ENCODE peak calls at places on chromosomes 13 and 19, in six cellular contexts. One of them, this sample, is unnamed.

GRCh38 chr19:2546128-2547032 is 70.5 kb downstream of the GADD45B start:
- DNase-seq in fibroblast of lung: peak; percentile 38
- DNase-seq in cardiac muscle cell: peak; percentile 86
- DNase-seq in AG04450: no peak
- DNase-seq in psoas muscle: peak; percentile 80
- DNase-seq in right lobe of liver: peak; percentile 96
- DNase-seq in this sample: no peak

GRCh38 chr19:3501780-3502179 is 1.3 kb upstream of the DOHH start:
- DNase-seq in psoas muscle: no peak
- DNase-seq in AG04450: no peak
- DNase-seq in right lobe of liver: no peak
- DNase-seq in fibroblast of lung: no peak
- DNase-seq in cardiac muscle cell: no peak
- DNase-seq in this sample: no peak

GRCh38 chr13:21106089-21106488 is 44.7 kb upstream of the LATS2 start:
- DNase-seq in right lobe of liver: no peak
- DNase-seq in cardiac muscle cell: no peak
- DNase-seq in AG04450: peak; percentile 32
- DNase-seq in fibroblast of lung: peak; percentile 65
- DNase-seq in psoas muscle: no peak
- DNase-seq in this sample: no peak

GRCh38 chr19:55383789-55384575 is at the start of gene TMEM238:
- DNase-seq in cardiac muscle cell: peak; percentile 81
- DNase-seq in psoas muscle: peak; percentile 62
- DNase-seq in fibroblast of lung: peak; percentile 69
- DNase-seq in right lobe of liver: peak; percentile 81
- DNase-seq in AG04450: no peak
- DNase-seq in this sample: no peak

GRCh38 chr19:10418281-10419199 is 1.8 kb upstream of the PDE4A start:
- DNase-seq in right lobe of liver: no peak
- DNase-seq in AG04450: no peak
- DNase-seq in cardiac muscle cell: peak; percentile 30
- DNase-seq in psoas muscle: no peak
- DNase-seq in fibroblast of lung: no peak
- DNase-seq in this sample: no peak

GRCh38 chr19:29745253-29745652 is 30.2 kb upstream of the C19orf12 start:
- DNase-seq in cardiac muscle cell: peak; percentile 16
- DNase-seq in right lobe of liver: no peak
- DNase-seq in fibroblast of lung: no peak
- DNase-seq in AG04450: no peak
- DNase-seq in psoas muscle: no peak
- DNase-seq in this sample: no peak

GRCh38 chr13:60273971-60274370 is 110.2 kb upstream of the DIAPH3 start:
- DNase-seq in AG04450: no peak
- DNase-seq in psoas muscle: no peak
- DNase-seq in fibroblast of lung: no peak
- DNase-seq in right lobe of liver: no peak
- DNase-seq in cardiac muscle cell: no peak
- DNase-seq in this sample: no peak

GRCh38 chr13:97194473-97194872 is 27.7 kb upstream of the MBNL2 start:
- DNase-seq in right lobe of liver: no peak
- DNase-seq in cardiac muscle cell: no peak
- DNase-seq in fibroblast of lung: peak; percentile 18
- DNase-seq in AG04450: no peak
- DNase-seq in psoas muscle: no peak
- DNase-seq in this sample: no peak

GRCh38 chr13:32409561-32410440 is 18.1 kb downstream of the N4BP2L1 start:
- DNase-seq in fibroblast of lung: peak; percentile 85
- DNase-seq in AG04450: no peak
- DNase-seq in right lobe of liver: peak; percentile 86
- DNase-seq in psoas muscle: peak; percentile 61
- DNase-seq in cardiac muscle cell: peak; percentile 46
- DNase-seq in this sample: no peak

GRCh38 chr13:99062593-99062992 is 84.7 kb upstream of the DOCK9 start:
- DNase-seq in psoas muscle: peak; percentile 35
- DNase-seq in AG04450: no peak
- DNase-seq in cardiac muscle cell: no peak
- DNase-seq in right lobe of liver: no peak
- DNase-seq in fibroblast of lung: peak; percentile 75
- DNase-seq in this sample: peak; percentile 52

GRCh38 chr13:35565273-35565672 is 88.8 kb upstream of the MAB21L1 start:
- DNase-seq in psoas muscle: no peak
- DNase-seq in AG04450: no peak
- DNase-seq in cardiac muscle cell: no peak
- DNase-seq in right lobe of liver: no peak
- DNase-seq in fibroblast of lung: no peak
- DNase-seq in this sample: no peak

GRCh38 chr13:25978961-25979360 is 72.9 kb downstream of the SHISA2 start:
- DNase-seq in right lobe of liver: no peak
- DNase-seq in fibroblast of lung: no peak
- DNase-seq in cardiac muscle cell: no peak
- DNase-seq in AG04450: no peak
- DNase-seq in psoas muscle: no peak
- DNase-seq in this sample: no peak

GRCh38 chr13:75356426-75356825 is 125.5 kb downstream of the TBC1D4 start:
- DNase-seq in psoas muscle: no peak
- DNase-seq in right lobe of liver: no peak
- DNase-seq in fibroblast of lung: no peak
- DNase-seq in AG04450: no peak
- DNase-seq in cardiac muscle cell: no peak
- DNase-seq in this sample: no peak

GRCh38 chr13:48564046-48564445 is 31.2 kb upstream of the RCBTB2 start:
- DNase-seq in AG04450: no peak
- DNase-seq in psoas muscle: no peak
- DNase-seq in fibroblast of lung: peak; percentile 22
- DNase-seq in right lobe of liver: no peak
- DNase-seq in cardiac muscle cell: no peak
- DNase-seq in this sample: no peak

GRCh38 chr13:35791191-35791902 is 314.9 kb upstream of the MAB21L1 start:
- DNase-seq in AG04450: no peak
- DNase-seq in cardiac muscle cell: no peak
- DNase-seq in fibroblast of lung: peak; percentile 54
- DNase-seq in right lobe of liver: no peak
- DNase-seq in psoas muscle: no peak
- DNase-seq in this sample: no peak

GRCh38 chr19:40144151-40144550 is 47.1 kb upstream of the MAP3K10 start:
- DNase-seq in cardiac muscle cell: no peak
- DNase-seq in fibroblast of lung: no peak
- DNase-seq in AG04450: no peak
- DNase-seq in psoas muscle: no peak
- DNase-seq in right lobe of liver: no peak
- DNase-seq in this sample: peak; percentile 92

DNA sequence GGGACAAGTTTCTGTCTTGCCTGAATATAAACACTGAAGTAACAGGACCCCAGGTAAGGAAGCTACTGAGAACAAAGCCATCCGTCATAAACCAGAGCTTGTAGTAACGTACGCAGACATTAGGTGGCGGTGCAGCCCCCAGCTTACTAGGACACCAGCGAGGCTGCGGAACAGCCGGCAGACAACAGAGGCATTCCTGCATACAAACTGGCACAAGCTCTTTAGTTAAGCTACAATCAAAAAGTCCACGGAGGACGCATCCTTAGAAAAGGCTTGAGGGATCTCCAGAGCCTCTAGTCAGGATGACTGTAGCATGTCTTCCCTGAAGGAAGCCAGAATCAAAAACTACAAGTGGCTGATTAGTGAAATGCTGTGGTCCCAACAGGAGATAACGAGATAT is 26.2 kb downstream of the ZNF160 start:
- DNase-seq in AG04450: no peak
- DNase-seq in psoas muscle: peak; percentile 33
- DNase-seq in fibroblast of lung: peak; percentile 55
- DNase-seq in cardiac muscle cell: peak; percentile 81
- DNase-seq in right lobe of liver: no peak
- DNase-seq in this sample: no peak
- H3K9me3 ChIP-seq in AG04450: peaks cover 32% of the 10 kb centered on the region
- H3K9me3 ChIP-seq in psoas muscle: peaks cover 13% of the 10 kb centered on the region
- H3K9me3 ChIP-seq in fibroblast of lung: no peaks in the 10 kb centered on the region
- H3K9me3 ChIP-seq in cardiac muscle cell: no peaks in the 10 kb centered on the region
- H3K9me3 ChIP-seq in right lobe of liver: peaks cover 6% of the 10 kb centered on the region
- H3K9me3 ChIP-seq in this sample: peaks cover 9% of the 10 kb centered on the region

GRCh38 chr19:44346556-44346955 is 9.9 kb downstream of the ZNF112 start:
- DNase-seq in AG04450: no peak
- DNase-seq in cardiac muscle cell: no peak
- DNase-seq in psoas muscle: no peak
- DNase-seq in fibroblast of lung: no peak
- DNase-seq in right lobe of liver: no peak
- DNase-seq in this sample: no peak
- H3K9me3 ChIP-seq in AG04450: no peaks in the 10 kb centered on the region
- H3K9me3 ChIP-seq in cardiac muscle cell: no peaks in the 10 kb centered on the region
- H3K9me3 ChIP-seq in psoas muscle: peaks cover 71% of the 10 kb centered on the region
- H3K9me3 ChIP-seq in fibroblast of lung: no peaks in the 10 kb centered on the region
- H3K9me3 ChIP-seq in right lobe of liver: peaks cover 4% of the 10 kb centered on the region
- H3K9me3 ChIP-seq in this sample: peaks cover 10% of the 10 kb centered on the region

DNA sequence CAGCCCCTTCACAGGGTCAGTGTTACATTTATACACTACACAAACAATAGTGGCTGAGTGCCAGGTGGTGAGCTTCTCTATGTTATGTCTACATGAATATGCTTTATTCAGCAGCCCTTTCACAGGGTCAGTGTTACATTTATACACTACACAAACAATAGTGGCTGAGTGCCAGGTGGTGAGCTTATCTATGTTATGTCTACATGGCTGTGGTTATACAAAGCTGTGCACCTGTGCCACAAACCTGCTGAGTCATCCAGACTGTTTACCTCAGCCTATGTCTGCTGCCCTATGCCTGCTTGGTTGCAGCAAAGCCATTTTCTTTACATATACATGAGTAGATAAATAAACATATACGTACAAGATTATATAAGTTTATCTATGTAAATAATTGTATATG is 76.5 kb downstream of the ZNF726 start:
- DNase-seq in right lobe of liver: no peak
- DNase-seq in AG04450: no peak
- DNase-seq in fibroblast of lung: no peak
- DNase-seq in cardiac muscle cell: no peak
- DNase-seq in psoas muscle: no peak
- DNase-seq in this sample: no peak
- H3K9me3 ChIP-seq in right lobe of liver: no peaks in the 10 kb centered on the region
- H3K9me3 ChIP-seq in AG04450: no peaks in the 10 kb centered on the region
- H3K9me3 ChIP-seq in fibroblast of lung: no peaks in the 10 kb centered on the region
- H3K9me3 ChIP-seq in cardiac muscle cell: peaks cover 15% of the 10 kb centered on the region
- H3K9me3 ChIP-seq in psoas muscle: no peaks in the 10 kb centered on the region
- H3K9me3 ChIP-seq in this sample: no peaks in the 10 kb centered on the region

DNA sequence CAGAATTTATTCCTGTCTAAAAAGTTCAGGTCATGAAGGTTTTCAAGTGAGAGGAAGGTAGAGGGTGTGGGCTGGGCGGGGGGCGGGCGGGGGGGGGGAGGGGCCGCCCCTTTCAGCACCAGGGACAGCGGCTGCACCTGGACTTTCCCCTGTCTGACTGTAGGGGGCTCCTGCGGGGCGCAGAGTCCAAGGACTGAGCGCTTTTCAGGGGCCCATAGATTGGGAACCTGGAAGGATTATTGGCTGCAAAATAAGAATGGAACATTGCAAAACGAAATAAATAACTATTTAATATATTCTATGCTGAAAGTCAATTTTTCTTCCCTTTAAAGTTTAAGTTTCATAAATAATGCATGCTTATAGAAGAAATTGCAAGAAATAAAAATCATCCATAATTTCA is 8.9 kb upstream of the CYP4F3 start:
- DNase-seq in AG04450: no peak
- DNase-seq in psoas muscle: no peak
- DNase-seq in right lobe of liver: no peak
- DNase-seq in fibroblast of lung: no peak
- DNase-seq in cardiac muscle cell: no peak
- DNase-seq in this sample: no peak
- H3K9me3 ChIP-seq in AG04450: peaks cover 5% of the 10 kb centered on the region
- H3K9me3 ChIP-seq in psoas muscle: no peaks in the 10 kb centered on the region
- H3K9me3 ChIP-seq in right lobe of liver: no peaks in the 10 kb centered on the region
- H3K9me3 ChIP-seq in fibroblast of lung: no peaks in the 10 kb centered on the region
- H3K9me3 ChIP-seq in cardiac muscle cell: no peaks in the 10 kb centered on the region
- H3K9me3 ChIP-seq in this sample: no peaks in the 10 kb centered on the region

GRCh38 chr19:52945652-52946321 is 16.9 kb downstream of the ZNF816 start:
- DNase-seq in right lobe of liver: no peak
- DNase-seq in psoas muscle: no peak
- DNase-seq in fibroblast of lung: no peak
- DNase-seq in AG04450: no peak
- DNase-seq in cardiac muscle cell: no peak
- DNase-seq in this sample: no peak
- H3K9me3 ChIP-seq in right lobe of liver: peaks cover 16% of the 10 kb centered on the region
- H3K9me3 ChIP-seq in psoas muscle: peaks cover 49% of the 10 kb centered on the region
- H3K9me3 ChIP-seq in fibroblast of lung: no peaks in the 10 kb centered on the region
- H3K9me3 ChIP-seq in AG04450: peaks cover 53% of the 10 kb centered on the region
- H3K9me3 ChIP-seq in cardiac muscle cell: no peaks in the 10 kb centered on the region
- H3K9me3 ChIP-seq in this sample: peaks cover 5% of the 10 kb centered on the region

GRCh38 chr19:57123882-57124281 is 4.1 kb downstream of the USP29 start:
- DNase-seq in right lobe of liver: no peak
- DNase-seq in cardiac muscle cell: no peak
- DNase-seq in AG04450: no peak
- DNase-seq in fibroblast of lung: no peak
- DNase-seq in psoas muscle: no peak
- DNase-seq in this sample: no peak

GRCh38 chr19:57118848-57119247 is 937 bp upstream of the USP29 start:
- DNase-seq in fibroblast of lung: no peak
- DNase-seq in psoas muscle: no peak
- DNase-seq in cardiac muscle cell: no peak
- DNase-seq in right lobe of liver: no peak
- DNase-seq in AG04450: no peak
- DNase-seq in this sample: no peak
- H3K9me3 ChIP-seq in fibroblast of lung: no peaks in the 10 kb centered on the region
- H3K9me3 ChIP-seq in psoas muscle: peaks cover 10% of the 10 kb centered on the region
- H3K9me3 ChIP-seq in cardiac muscle cell: no peaks in the 10 kb centered on the region
- H3K9me3 ChIP-seq in right lobe of liver: no peaks in the 10 kb centered on the region
- H3K9me3 ChIP-seq in AG04450: peaks cover 53% of the 10 kb centered on the region
- H3K9me3 ChIP-seq in this sample: no peaks in the 10 kb centered on the region

DNA sequence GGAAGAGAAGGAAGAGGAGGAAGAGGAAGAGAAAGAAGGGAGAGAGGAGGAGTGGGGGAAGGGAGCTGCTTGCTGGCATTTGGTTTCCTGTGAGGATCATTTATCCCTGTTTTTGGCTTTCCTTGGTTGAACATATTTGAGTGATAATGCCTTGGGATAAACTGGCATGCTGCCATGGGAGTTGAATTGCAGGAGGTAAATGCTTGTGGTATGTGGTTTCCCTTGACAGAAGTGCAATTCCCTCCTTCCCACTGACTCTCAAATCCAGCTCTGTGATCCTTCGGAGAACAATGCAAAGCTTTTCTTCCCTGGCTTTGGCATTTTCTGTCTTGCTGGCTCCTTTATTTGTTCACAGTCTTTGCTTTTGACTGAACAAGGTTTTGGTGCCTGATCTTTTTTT is 27.2 kb upstream of the CBY2 start:
- DNase-seq in cardiac muscle cell: peak; percentile 46
- DNase-seq in fibroblast of lung: peak; percentile 18
- DNase-seq in AG04450: no peak
- DNase-seq in right lobe of liver: no peak
- DNase-seq in psoas muscle: no peak
- DNase-seq in this sample: peak; percentile 100
- H3K9me3 ChIP-seq in cardiac muscle cell: no peaks in the 10 kb centered on the region
- H3K9me3 ChIP-seq in fibroblast of lung: no peaks in the 10 kb centered on the region
- H3K9me3 ChIP-seq in AG04450: no peaks in the 10 kb centered on the region
- H3K9me3 ChIP-seq in right lobe of liver: no peaks in the 10 kb centered on the region
- H3K9me3 ChIP-seq in psoas muscle: no peaks in the 10 kb centered on the region
- H3K9me3 ChIP-seq in this sample: no peaks in the 10 kb centered on the region